ENCODE peak calls at places on chromosomes 5 and 9, in six cellular contexts. One of them, this sample, is unnamed.
A peak's percentile ranks its signal among the peaks of the same experiment; 100 is the strongest.

GRCh38 chr5:35063386-35063785 is 15.6 kb upstream of the AGXT2 start:
- DNase-seq in mesendoderm: no peak
- DNase-seq in trophoblast cell: no peak
- DNase-seq in mesenchymal stem cell: no peak
- DNase-seq in neuronal stem cell: no peak
- DNase-seq in H1: no peak
- DNase-seq in this sample: no peak

GRCh38 chr5:110844251-110844650 is 105.4 kb downstream of the SLC25A46 start:
- DNase-seq in mesendoderm: no peak
- DNase-seq in trophoblast cell: no peak
- DNase-seq in mesenchymal stem cell: peak; percentile 45
- DNase-seq in neuronal stem cell: no peak
- DNase-seq in H1: no peak
- DNase-seq in this sample: peak; percentile 59

GRCh38 chr5:137619191-137619870 is 116.6 kb downstream of the KLHL3 start:
- DNase-seq in mesendoderm: no peak
- DNase-seq in trophoblast cell: peak; percentile 89
- DNase-seq in mesenchymal stem cell: peak; percentile 24
- DNase-seq in neuronal stem cell: no peak
- DNase-seq in H1: no peak
- DNase-seq in this sample: peak; percentile 81

GRCh38 chr5:90097082-90097477 is 312.5 kb downstream of the CETN3 start:
- DNase-seq in mesendoderm: peak; percentile 22
- DNase-seq in trophoblast cell: peak; percentile 13
- DNase-seq in mesenchymal stem cell: no peak
- DNase-seq in neuronal stem cell: no peak
- DNase-seq in H1: no peak
- DNase-seq in this sample: no peak

GRCh38 chr5:80781356-80781755 is 126.6 kb upstream of the DHFR start:
- DNase-seq in mesendoderm: no peak
- DNase-seq in trophoblast cell: no peak
- DNase-seq in mesenchymal stem cell: peak; percentile 14
- DNase-seq in neuronal stem cell: no peak
- DNase-seq in H1: no peak
- DNase-seq in this sample: peak; percentile 61

GRCh38 chr9:75866273-75866871 is 24.1 kb upstream of the PCSK5 start:
- DNase-seq in mesendoderm: peak; percentile 61
- DNase-seq in trophoblast cell: peak; percentile 68
- DNase-seq in mesenchymal stem cell: peak; percentile 49
- DNase-seq in neuronal stem cell: peak; percentile 63
- DNase-seq in H1: peak; percentile 64
- DNase-seq in this sample: peak; percentile 44

GRCh38 chr5:169430676-169431075 is 129.7 kb upstream of the SLIT3 start:
- DNase-seq in mesendoderm: no peak
- DNase-seq in trophoblast cell: no peak
- DNase-seq in mesenchymal stem cell: no peak
- DNase-seq in neuronal stem cell: no peak
- DNase-seq in H1: no peak
- DNase-seq in this sample: no peak

GRCh38 chr9:134390537-134390936 is 64.3 kb downstream of the RXRA start:
- DNase-seq in mesendoderm: no peak
- DNase-seq in trophoblast cell: no peak
- DNase-seq in mesenchymal stem cell: no peak
- DNase-seq in neuronal stem cell: no peak
- DNase-seq in H1: no peak
- DNase-seq in this sample: no peak

GRCh38 chr9:91027005-91027404 is 225.4 kb downstream of the SYK start:
- DNase-seq in mesendoderm: no peak
- DNase-seq in trophoblast cell: no peak
- DNase-seq in mesenchymal stem cell: no peak
- DNase-seq in neuronal stem cell: no peak
- DNase-seq in H1: no peak
- DNase-seq in this sample: no peak

GRCh38 chr5:6525910-6526309 is 77.3 kb downstream of the UBE2QL1 start:
- DNase-seq in mesendoderm: peak; percentile 70
- DNase-seq in trophoblast cell: peak; percentile 6
- DNase-seq in mesenchymal stem cell: no peak
- DNase-seq in neuronal stem cell: peak; percentile 48
- DNase-seq in H1: peak; percentile 56
- DNase-seq in this sample: peak; percentile 1

GRCh38 chr5:146971401-146971800 is 92.8 kb upstream of the PPP2R2B start:
- DNase-seq in mesendoderm: no peak
- DNase-seq in trophoblast cell: no peak
- DNase-seq in mesenchymal stem cell: no peak
- DNase-seq in neuronal stem cell: no peak
- DNase-seq in H1: no peak
- DNase-seq in this sample: no peak

GRCh38 chr9:88387035-88387732 is 1.1 kb upstream of the SPIN1 start:
- DNase-seq in mesendoderm: peak; percentile 70
- DNase-seq in trophoblast cell: peak; percentile 18
- DNase-seq in mesenchymal stem cell: peak; percentile 73
- DNase-seq in neuronal stem cell: no peak
- DNase-seq in H1: no peak
- DNase-seq in this sample: peak; percentile 55

GRCh38 chr5:39190311-39191102 is 28.9 kb downstream of the FYB1 start:
- DNase-seq in mesendoderm: no peak
- DNase-seq in trophoblast cell: no peak
- DNase-seq in mesenchymal stem cell: no peak
- DNase-seq in neuronal stem cell: no peak
- DNase-seq in H1: no peak
- DNase-seq in this sample: no peak

DNA sequence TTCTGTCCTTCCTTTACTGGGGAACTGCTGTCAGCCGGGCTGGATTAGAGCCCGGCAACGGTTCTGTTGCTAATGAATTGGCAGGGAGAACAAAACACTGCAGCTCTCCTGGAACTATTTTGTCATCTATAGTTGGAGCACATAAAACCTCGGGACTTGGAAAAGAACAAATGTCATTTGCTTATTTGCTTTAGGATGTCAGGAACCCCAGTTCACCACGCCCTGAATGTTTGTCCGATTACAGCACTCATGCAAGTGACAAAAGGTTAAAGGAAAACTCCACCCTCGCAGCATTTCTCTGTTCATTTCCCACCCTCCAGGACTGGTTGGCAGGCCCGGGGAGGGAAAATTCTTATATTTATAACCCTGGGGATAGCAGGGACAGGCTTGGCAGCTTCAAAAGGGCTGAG is 66.5 kb upstream of the PLPP1 start:
- DNase-seq in mesendoderm: peak; percentile 12
- DNase-seq in trophoblast cell: peak; percentile 36
- DNase-seq in mesenchymal stem cell: peak; percentile 93
- DNase-seq in neuronal stem cell: peak; percentile 15
- DNase-seq in H1: peak; percentile 32
- DNase-seq in this sample: peak; percentile 61
- H3K4me3 ChIP-seq in mesendoderm: no peak overlapping the region
- H3K4me3 ChIP-seq in trophoblast cell: no peak overlapping the region
- H3K4me3 ChIP-seq in mesenchymal stem cell: no peak overlapping the region
- H3K4me3 ChIP-seq in neuronal stem cell: no peak overlapping the region
- H3K4me3 ChIP-seq in H1: no peak overlapping the region
- H3K4me3 ChIP-seq in this sample: no peak overlapping the region

GRCh38 chr5:180343110-180343845 is 9.9 kb downstream of the GFPT2 start:
- DNase-seq in mesendoderm: peak; percentile 75
- DNase-seq in trophoblast cell: no peak
- DNase-seq in mesenchymal stem cell: peak; percentile 64
- DNase-seq in neuronal stem cell: no peak
- DNase-seq in H1: peak; percentile 71
- DNase-seq in this sample: peak; percentile 41
- H2BK5ac ChIP-seq in mesendoderm: peak overlapping the region; percentile 17
- H2BK5ac ChIP-seq in trophoblast cell: no peak overlapping the region
- H2BK5ac ChIP-seq in mesenchymal stem cell: no peak overlapping the region
- H2BK5ac ChIP-seq in neuronal stem cell: no peak overlapping the region
- H2BK5ac ChIP-seq in H1: peak overlapping the region; percentile 99
- H2BK5ac ChIP-seq in this sample: no peak overlapping the region

GRCh38 chr9:38315085-38315595 is 77.4 kb upstream of the ALDH1B1 start:
- DNase-seq in mesendoderm: no peak
- DNase-seq in trophoblast cell: no peak
- DNase-seq in mesenchymal stem cell: no peak
- DNase-seq in neuronal stem cell: no peak
- DNase-seq in H1: peak; percentile 37
- DNase-seq in this sample: no peak

GRCh38 chr9:38316166-38316765 is 76.2 kb upstream of the ALDH1B1 start:
- DNase-seq in mesendoderm: no peak
- DNase-seq in trophoblast cell: no peak
- DNase-seq in mesenchymal stem cell: no peak
- DNase-seq in neuronal stem cell: no peak
- DNase-seq in H1: peak; percentile 38
- DNase-seq in this sample: no peak

GRCh38 chr9:38318755-38319495 is 73.6 kb upstream of the ALDH1B1 start:
- DNase-seq in mesendoderm: peak; percentile 26
- DNase-seq in trophoblast cell: no peak
- DNase-seq in mesenchymal stem cell: peak; percentile 58
- DNase-seq in neuronal stem cell: no peak
- DNase-seq in H1: peak; percentile 17
- DNase-seq in this sample: peak; percentile 72

GRCh38 chr9:38322937-38323336 is 69.6 kb upstream of the ALDH1B1 start:
- DNase-seq in mesendoderm: no peak
- DNase-seq in trophoblast cell: no peak
- DNase-seq in mesenchymal stem cell: no peak
- DNase-seq in neuronal stem cell: no peak
- DNase-seq in H1: no peak
- DNase-seq in this sample: no peak

GRCh38 chr9:38319496-38320173 is 72.9 kb upstream of the ALDH1B1 start:
- DNase-seq in mesendoderm: no peak
- DNase-seq in trophoblast cell: no peak
- DNase-seq in mesenchymal stem cell: no peak
- DNase-seq in neuronal stem cell: no peak
- DNase-seq in H1: no peak
- DNase-seq in this sample: no peak
- H3K4me3 ChIP-seq in mesendoderm: no peak overlapping the region
- H3K4me3 ChIP-seq in trophoblast cell: no peak overlapping the region
- H3K4me3 ChIP-seq in mesenchymal stem cell: peak overlapping the region; percentile 70
- H3K4me3 ChIP-seq in neuronal stem cell: no peak overlapping the region
- H3K4me3 ChIP-seq in H1: no peak overlapping the region
- H3K4me3 ChIP-seq in this sample: no peak overlapping the region

DNA sequence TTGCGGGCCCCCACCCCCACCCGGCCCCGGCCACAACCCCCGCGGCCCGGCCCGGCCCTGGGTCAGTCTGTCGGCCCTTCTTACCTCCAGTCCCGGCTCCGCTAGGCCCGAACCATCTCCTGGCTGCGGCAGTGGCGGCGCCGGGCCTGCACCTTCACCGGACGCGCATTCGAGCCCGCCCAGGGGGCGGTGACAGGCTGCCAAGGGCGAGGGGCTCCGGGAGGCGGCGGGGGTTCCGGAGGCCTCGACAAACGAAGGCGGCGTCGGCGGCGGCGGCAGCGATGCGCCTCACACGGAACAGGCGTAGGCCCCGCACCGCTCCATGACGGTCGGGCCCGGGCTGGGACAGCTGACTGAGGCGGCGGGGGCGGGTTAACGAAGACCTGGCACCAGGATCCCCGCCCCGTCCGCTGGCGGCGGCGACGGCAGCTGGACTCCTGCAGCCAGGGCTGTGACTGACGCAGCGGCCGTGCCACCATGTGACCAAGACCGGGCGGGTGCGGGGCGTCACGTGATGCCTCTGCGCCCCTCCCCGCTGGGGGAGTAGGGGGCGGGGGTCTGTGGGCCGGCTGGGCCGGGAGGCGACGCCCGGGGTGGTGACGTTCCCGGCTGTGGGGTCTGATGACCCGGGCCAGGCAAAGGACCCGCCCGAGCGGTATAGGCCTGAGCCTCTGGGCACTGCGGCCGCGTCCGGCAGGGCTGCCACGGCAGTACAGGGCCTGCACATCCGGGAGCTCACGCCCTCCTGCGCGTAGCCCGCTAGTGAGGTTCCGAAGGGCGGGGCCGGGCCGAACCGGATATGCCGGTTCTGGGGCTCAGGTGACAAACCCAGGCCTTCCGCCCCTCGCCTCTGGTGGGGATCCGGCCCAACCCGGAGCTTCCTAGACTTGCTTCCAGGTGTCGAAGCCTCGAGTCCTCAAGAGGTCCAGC is at the start of gene AFF4:
- DNase-seq in mesendoderm: peak; percentile 98
- DNase-seq in trophoblast cell: peak; percentile 98
- DNase-seq in mesenchymal stem cell: peak; percentile 97
- DNase-seq in neuronal stem cell: peak; percentile 94
- DNase-seq in H1: peak; percentile 95
- DNase-seq in this sample: peak; percentile 95
- H2BK5ac ChIP-seq in mesendoderm: peak within 1 kb of the TSS; percentile 95
- H2BK5ac ChIP-seq in trophoblast cell: peak within 1 kb of the TSS; percentile 65
- H2BK5ac ChIP-seq in mesenchymal stem cell: peak within 1 kb of the TSS; percentile 98
- H2BK5ac ChIP-seq in neuronal stem cell: peak within 1 kb of the TSS; percentile 96
- H2BK5ac ChIP-seq in H1: peak within 1 kb of the TSS; percentile 92
- H2BK5ac ChIP-seq in this sample: peak within 1 kb of the TSS; percentile 99

GRCh38 chr5:54719384-54720306 is 202.1 kb downstream of the SNX18 start:
- DNase-seq in mesendoderm: peak; percentile 96
- DNase-seq in trophoblast cell: no peak
- DNase-seq in mesenchymal stem cell: peak; percentile 62
- DNase-seq in neuronal stem cell: peak; percentile 52
- DNase-seq in H1: peak; percentile 61
- DNase-seq in this sample: peak; percentile 81
- H3K4me3 ChIP-seq in mesendoderm: no peak overlapping the region
- H3K4me3 ChIP-seq in trophoblast cell: no peak overlapping the region
- H3K4me3 ChIP-seq in mesenchymal stem cell: peak overlapping the region; percentile 51
- H3K4me3 ChIP-seq in neuronal stem cell: no peak overlapping the region
- H3K4me3 ChIP-seq in H1: no peak overlapping the region
- H3K4me3 ChIP-seq in this sample: no peak overlapping the region

DNA sequence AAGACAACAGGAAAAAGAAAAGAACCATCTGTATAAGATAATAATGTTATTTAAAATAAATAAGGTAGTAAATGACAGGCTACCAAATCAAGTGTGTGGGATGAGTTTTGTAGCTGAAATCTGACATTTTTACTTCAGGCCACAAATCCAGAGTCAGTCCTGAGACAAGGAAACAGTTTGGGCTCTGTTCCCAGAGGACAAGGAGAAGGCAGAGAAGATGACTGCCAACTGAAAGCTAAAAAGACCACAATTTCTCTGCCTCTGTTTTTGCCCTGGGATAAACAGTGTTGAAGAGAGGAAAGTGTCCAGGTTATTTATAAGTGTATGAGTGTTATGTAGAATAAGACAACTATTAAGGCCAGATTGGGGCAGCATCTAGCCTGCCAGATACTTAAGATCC is 180.5 kb downstream of the NFIB start:
- DNase-seq in mesendoderm: no peak
- DNase-seq in trophoblast cell: no peak
- DNase-seq in mesenchymal stem cell: no peak
- DNase-seq in neuronal stem cell: no peak
- DNase-seq in H1: no peak
- DNase-seq in this sample: no peak
- H2BK5ac ChIP-seq in mesendoderm: no peak overlapping the region
- H2BK5ac ChIP-seq in trophoblast cell: no peak overlapping the region
- H2BK5ac ChIP-seq in mesenchymal stem cell: no peak overlapping the region
- H2BK5ac ChIP-seq in neuronal stem cell: no peak overlapping the region
- H2BK5ac ChIP-seq in H1: no peak overlapping the region
- H2BK5ac ChIP-seq in this sample: no peak overlapping the region